ENCODE peak calls at places on chromosome 5, in seven cellular contexts. T is M059J, A is hypothalamus, X is NCI-H1694 treated with DMSO at 0.1 percent for 48 hours, G is endothelial cell, K is choroid plexus epithelial cell, R is astrocyte of the cerebellum. L is an unnamed sample.

GRCh38 chr5:61330341-61330878 is 1.6 kb upstream of the ZSWIM6 start:
- DNase-seq in T (peak), A (peak), X (peak), G (peak), K (peak), R (peak), L (no peak)

GRCh38 chr5:149656576-149657182 is 73.4 kb upstream of the PPARGC1B start:
- DNase-seq in T (peak), A (no peak), X (no peak), G (peak), K (peak), R (no peak), L (no peak)

GRCh38 chr5:2726366-2726765 is 25.1 kb downstream of the IRX2 start:
- DNase-seq in T (no peak), A (no peak), X (no peak), G (no peak), K (no peak), R (no peak), L (no peak)

GRCh38 chr5:15690611-15691010 is 190.6 kb downstream of the FBXL7 start:
- DNase-seq in T (no peak), A (no peak), X (peak), G (no peak), K (peak), R (no peak), L (no peak)

GRCh38 chr5:15763754-15764153 is 263.8 kb downstream of the FBXL7 start:
- DNase-seq in T (peak), A (no peak), X (peak), G (no peak), K (peak), R (no peak), L (no peak)

GRCh38 chr5:143248822-143249579 is 154.5 kb downstream of the NR3C1 start:
- DNase-seq in T (peak), A (no peak), X (no peak), G (no peak), K (peak), R (peak), L (no peak)

GRCh38 chr5:115428676-115429075 is 115.9 kb downstream of the FEM1C start:
- DNase-seq in T (no peak), A (no peak), X (no peak), G (no peak), K (no peak), R (no peak), L (no peak)

GRCh38 chr5:149063901-149064478 is 1.1 kb upstream of the SH3TC2 start:
- DNase-seq in T (no peak), A (no peak), X (no peak), G (no peak), K (no peak), R (no peak), L (no peak)

GRCh38 chr5:32506251-32506661 is 61.7 kb upstream of the ZFR start:
- DNase-seq in T (no peak), A (no peak), X (peak), G (no peak), K (peak), R (no peak), L (no peak)

GRCh38 chr5:101977729-101978345 is 318.2 kb downstream of the SLCO4C1 start:
- DNase-seq in T (peak), A (no peak), X (peak), G (peak), K (peak), R (peak), L (peak)

GRCh38 chr5:73901455-73901854 is 275.5 kb downstream of the ARHGEF28 start:
- DNase-seq in T (peak), A (no peak), X (no peak), G (no peak), K (no peak), R (no peak), L (no peak)

GRCh38 chr5:62283856-62284255 is 22.1 kb upstream of the KIF2A start:
- DNase-seq in T (no peak), A (no peak), X (no peak), G (no peak), K (no peak), R (no peak), L (no peak)

GRCh38 chr5:24633705-24634325 is 11.0 kb downstream of the CDH10 start:
- DNase-seq in T (peak), A (no peak), X (peak), G (peak), K (peak), R (peak), L (no peak)

GRCh38 chr5:74413403-74414060 is 227.0 kb downstream of the ENC1 start:
- DNase-seq in T (no peak), A (no peak), X (no peak), G (no peak), K (no peak), R (no peak), L (no peak)

GRCh38 chr5:125700380-125700856 is 722.8 kb upstream of the GRAMD2B start:
- DNase-seq in T (peak), A (no peak), X (no peak), G (no peak), K (peak), R (no peak), L (no peak)

L was measured in kidney epithelial cell.